ENCODE peak calls at places on chromosomes 5 and 9, in six cellular contexts. U is B cell, O is HL-60, L is endothelial cell, E is tibial artery, F is A549. C is an unnamed sample.

GRCh38 chr9:95572370-95573151 is 55.8 kb upstream of the PTCH1 start:
- DNase-seq in L (no peak), E (no peak), U (no peak), O (no peak), F (no peak), C (no peak)

GRCh38 chr5:149549461-149550266 is 1.6 kb downstream of the CSNK1A1 start:
- DNase-seq in F (peak; percentile 35), E (no peak), L (peak; percentile 18), U (peak; percentile 73), O (no peak), C (peak; percentile 63)

GRCh38 chr5:87410941-87411340 is 1.8 kb downstream of the CCNH start:
- DNase-seq in L (no peak), O (no peak), E (no peak), U (no peak), F (no peak), C (no peak)

GRCh38 chr5:428219-428618 is 14.8 kb upstream of the EXOC3 start:
- DNase-seq in E (no peak), U (no peak), L (no peak), O (no peak), F (no peak), C (no peak)

GRCh38 chr9:21528123-21528808 is 46.2 kb upstream of the IFNE start:
- DNase-seq in F (no peak), O (no peak), E (no peak), U (no peak), L (no peak), C (no peak)

GRCh38 chr5:2393556-2393955 is 357.9 kb downstream of the IRX2 start:
- DNase-seq in F (no peak), U (no peak), E (no peak), O (no peak), L (no peak), C (no peak)

GRCh38 chr5:55176176-55176818 is 3.3 kb upstream of the CDC20B start:
- DNase-seq in U (peak; percentile 52), L (peak; percentile 59), O (no peak), E (no peak), F (peak; percentile 73), C (peak; percentile 34)

GRCh38 chr9:134966270-134966669 is 48.6 kb upstream of the FCN1 start:
- DNase-seq in L (no peak), U (no peak), O (no peak), E (peak; percentile 34), F (no peak), C (no peak)

GRCh38 chr5:15727375-15727774 is 227.4 kb downstream of the FBXL7 start:
- DNase-seq in E (no peak), O (no peak), L (no peak), U (no peak), F (no peak), C (no peak)

GRCh38 chr9:128093016-128093415 is 25.0 kb downstream of the SLC25A25 start:
- DNase-seq in F (no peak), E (no peak), U (no peak), O (no peak), L (no peak), C (no peak)

GRCh38 chr5:137599479-137599878 is 100.4 kb upstream of the SPOCK1 start:
- DNase-seq in U (no peak), O (no peak), F (no peak), E (no peak), L (no peak), C (no peak)

GRCh38 chr5:25441810-25442209 is 797.0 kb upstream of the CDH10 start:
- DNase-seq in U (no peak), F (no peak), O (no peak), E (no peak), L (no peak), C (no peak)

GRCh38 chr9:98084396-98084795 is 27.9 kb downstream of the NANS start:
- DNase-seq in F (no peak), L (no peak), E (no peak), O (no peak), U (no peak), C (no peak)

GRCh38 chr9:97324954-97325353 is 17.5 kb downstream of the CCDC180 start:
- DNase-seq in U (no peak), O (no peak), E (no peak), F (no peak), L (no peak), C (no peak)

GRCh38 chr5:65482280-65482726 is 583 bp upstream of the ADAMTS6 start:
- DNase-seq in F (no peak), O (no peak), E (no peak), U (no peak), L (no peak), C (no peak)

GRCh38 chr9:128550226-128550625 is 2.2 kb upstream of the SPTAN1 start:
- DNase-seq in O (no peak), L (no peak), E (no peak), U (no peak), F (no peak), C (peak; percentile 82)

GRCh38 chr5:77751328-77752023 is 24.7 kb downstream of the TBCA start:
- DNase-seq in E (no peak), O (no peak), U (no peak), L (no peak), F (no peak), C (peak; percentile 13)

GRCh38 chr5:14757853-14758252 is 93.3 kb downstream of the OTULIN start:
- DNase-seq in O (peak; percentile 57), U (no peak), L (no peak), F (no peak), E (no peak), C (no peak)

GRCh38 chr9:93028448-93029006 is 30.0 kb upstream of the SUSD3 start:
- DNase-seq in F (no peak), L (no peak), U (peak; percentile 72), E (no peak), O (peak; percentile 80), C (peak; percentile 81)

GRCh38 chr5:10576790-10577189 is 12.9 kb downstream of the ANKRD33B start:
- DNase-seq in L (no peak), O (no peak), F (no peak), U (no peak), E (no peak), C (no peak)

GRCh38 chr5:17229308-17229707 is 11.9 kb downstream of the BASP1 start:
- DNase-seq in E (no peak), U (no peak), O (no peak), L (no peak), F (no peak), C (no peak)

GRCh38 chr5:16757989-16758501 is 141.2 kb upstream of the RETREG1 start:
- DNase-seq in E (no peak), O (no peak), U (no peak), L (no peak), F (no peak), C (no peak)

GRCh38 chr9:693460-694390 is 147.8 kb upstream of the DMRT1 start:
- DNase-seq in U (no peak), E (peak; percentile 82), L (no peak), F (no peak), O (no peak), C (no peak)

GRCh38 chr5:179367491-179367890 is 22.2 kb upstream of the ADAMTS2 start:
- DNase-seq in F (no peak), U (no peak), L (no peak), O (no peak), E (no peak), C (no peak)

GRCh38 chr5:65832603-65833228 is 93.7 kb upstream of the ERBIN start:
- DNase-seq in U (no peak), F (no peak), L (no peak), O (no peak), E (no peak), C (no peak)

GRCh38 chr5:83444445-83444844 is 27.1 kb upstream of the VCAN start:
- DNase-seq in F (no peak), L (no peak), U (no peak), O (no peak), E (no peak), C (no peak)

GRCh38 chr5:83443539-83443938 is 28.0 kb upstream of the VCAN start:
- DNase-seq in L (no peak), F (no peak), U (no peak), E (no peak), O (no peak), C (no peak)

GRCh38 chr5:83436276-83436675 is 35.3 kb upstream of the VCAN start:
- DNase-seq in L (no peak), E (no peak), F (no peak), U (no peak), O (no peak), C (no peak)

GRCh38 chr5:83441752-83442151 is 29.8 kb upstream of the VCAN start:
- DNase-seq in O (no peak), F (no peak), U (no peak), E (no peak), L (no peak), C (no peak)

GRCh38 chr5:83440826-83441225 is 30.7 kb upstream of the VCAN start:
- DNase-seq in E (no peak), F (no peak), L (no peak), U (no peak), O (no peak), C (no peak)
- TF ChIP-seq CTCF in E (no peak), F (no peak), L (no peak), U (no peak), O (no peak), C (no peak)

DNA sequence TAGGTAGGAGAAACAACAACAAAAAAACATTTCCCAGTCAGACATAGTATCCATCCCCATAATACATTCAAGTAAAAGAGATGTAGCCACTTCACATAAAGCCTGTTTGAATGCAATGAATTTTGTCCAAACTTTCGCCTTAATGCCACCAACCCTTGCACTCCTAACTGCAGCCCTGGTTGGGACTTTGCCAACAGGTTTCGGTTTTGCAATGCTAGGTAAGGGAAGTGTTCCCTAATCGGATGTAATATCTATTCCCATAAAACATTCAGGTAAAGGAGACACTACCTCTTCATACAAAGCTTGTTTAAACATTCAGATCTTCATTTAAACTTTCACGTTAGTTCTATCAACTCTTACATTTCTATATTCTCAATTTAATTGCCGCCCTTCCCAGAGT is 336.1 kb downstream of the DRD1 start:
- DNase-seq in E (no peak), U (no peak), O (no peak), L (no peak), F (no peak), C (no peak)
- TF ChIP-seq CTCF in E (no peak), U (no peak), O (no peak), L (no peak), F (no peak), C (no peak)

GRCh38 chr5:42872865-42873264 is 61.2 kb upstream of the SELENOP start:
- DNase-seq in U (no peak), O (no peak), F (no peak), E (no peak), L (no peak), C (no peak)
- TF ChIP-seq CTCF in U (no peak), O (no peak), F (no peak), E (no peak), L (no peak), C (no peak)

DNA sequence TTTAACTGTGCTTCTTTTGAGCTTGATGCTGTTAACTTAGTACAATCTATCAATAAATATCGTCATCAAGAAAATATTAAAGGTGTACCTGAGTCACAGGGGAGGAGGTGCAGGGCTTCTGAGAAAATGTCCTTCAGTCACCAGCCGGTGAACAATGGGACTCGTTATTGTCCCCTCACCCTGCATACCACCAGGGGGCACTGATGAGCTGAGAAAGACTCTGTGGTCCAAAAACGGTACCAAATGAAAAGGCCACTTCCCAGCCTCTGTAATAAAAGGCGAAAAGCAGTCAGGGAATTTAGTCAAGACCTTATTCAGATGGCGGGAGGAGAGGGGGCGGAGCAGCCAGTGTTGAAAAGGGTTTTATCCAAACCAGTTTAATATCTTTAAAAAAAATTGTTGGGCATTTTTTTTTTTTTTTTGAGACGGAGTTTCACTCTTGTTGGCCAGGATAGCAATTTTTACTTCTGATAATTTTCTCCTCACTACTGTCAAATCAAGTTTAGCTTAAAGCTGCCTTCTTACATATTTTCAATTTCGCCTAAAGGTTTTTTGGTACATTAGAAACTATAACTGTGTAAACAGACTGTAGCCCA is 271.9 kb upstream of the ADAMTS16 start:
- DNase-seq in U (peak; percentile 49), O (peak; percentile 17), F (peak; percentile 76), E (no peak), L (peak; percentile 83), C (peak; percentile 65)
- TF ChIP-seq CTCF in U (peak; percentile 71), O (peak; percentile 69), F (peak; percentile 69), E (peak; percentile 35), L (peak; percentile 91), C (peak; percentile 79)

C was measured in activated CD8-positive, alpha-beta T cell treated with anti-CD3 and anti-CD28 coated beads for 36 hours.